ENCODE peak calls at places on chromosomes 11 and 22, in seven cellular contexts. S is H54; Z is myocyte; A is HT1080; T is prostate gland; P is HCEC 1CT; J is activated CD4-positive, alpha-beta T cell treated with anti-CD3 and anti-CD28 coated beads, Interleukin-2, amount 50 U/mL, for 1 hour. W is an unnamed sample.

GRCh38 chr22:39300198-39300830 is 19.1 kb downstream of the RPL3 start:
- DNase-seq in A (no peak), J (no peak), T (no peak), Z (no peak), S (no peak), P (no peak), W (no peak)

GRCh38 chr22:28832731-28833130 is 32.4 kb upstream of the XBP1 start:
- DNase-seq in A (no peak), J (no peak), T (no peak), Z (no peak), P (no peak), S (no peak), W (no peak)

GRCh38 chr11:115607621-115608191 is 103.5 kb upstream of the CADM1 start:
- DNase-seq in A (no peak), Z (peak), T (no peak), S (no peak), J (no peak), P (no peak), W (no peak)

GRCh38 chr22:23117275-23117674 is 24.5 kb downstream of the RSPH14 start:
- DNase-seq in A (no peak), J (no peak), P (no peak), T (no peak), Z (no peak), S (no peak), W (no peak)

GRCh38 chr11:106717222-106717621 is 301.1 kb downstream of the GUCY1A2 start:
- DNase-seq in P (no peak), S (no peak), Z (no peak), A (no peak), T (no peak), J (no peak), W (no peak)

GRCh38 chr11:134048028-134048427 is 20.8 kb upstream of the JAM3 start:
- DNase-seq in P (no peak), A (no peak), Z (no peak), S (no peak), T (no peak), J (no peak), W (no peak)

GRCh38 chr22:49292909-49293308 is 534.8 kb downstream of the BRD1 start:
- DNase-seq in A (no peak), J (no peak), Z (no peak), T (no peak), P (no peak), S (no peak), W (no peak)

GRCh38 chr11:113314389-113315301 is at the start of gene TTC12:
- DNase-seq in A (peak), J (peak), Z (peak), S (peak), T (peak), P (peak), W (peak)

GRCh38 chr11:78806214-78807004 is 231.7 kb upstream of the NARS2 start:
- DNase-seq in A (peak), J (no peak), P (no peak), T (no peak), Z (no peak), S (no peak), W (no peak)

GRCh38 chr11:119320593-119321524 is 3.9 kb upstream of the MCAM start:
- DNase-seq in S (no peak), Z (no peak), J (peak), P (peak), A (peak), T (no peak), W (no peak)

GRCh38 chr22:42277988-42278776 is 7.7 kb upstream of the TCF20 start:
- DNase-seq in J (no peak), S (no peak), Z (peak), A (no peak), T (no peak), P (no peak), W (no peak)

GRCh38 chr11:32615422-32615821 is 31.8 kb downstream of the EIF3M start:
- DNase-seq in T (no peak), P (peak), S (no peak), J (no peak), A (no peak), Z (peak), W (no peak)

GRCh38 chr11:83815736-83816135 is 529.6 kb upstream of the CCDC90B start:
- DNase-seq in J (no peak), A (peak), Z (no peak), P (no peak), T (no peak), S (no peak), W (no peak)

GRCh38 chr11:45028921-45029680 is 78.4 kb upstream of the TP53I11 start:
- DNase-seq in J (no peak), T (no peak), A (no peak), P (no peak), S (no peak), Z (no peak), W (no peak)

GRCh38 chr11:118625976-118626375 is 18.6 kb downstream of the PHLDB1 start:
- DNase-seq in J (no peak), S (no peak), P (no peak), Z (no peak), A (no peak), T (no peak), W (no peak)

GRCh38 chr11:22633354-22633902 is 7.8 kb upstream of the FANCF start:
- DNase-seq in J (no peak), T (no peak), S (no peak), P (no peak), Z (no peak), A (no peak), W (no peak)

GRCh38 chr11:1460396-1460795 is 26.2 kb downstream of the MOB2 start:
- DNase-seq in A (no peak), Z (no peak), T (peak), S (no peak), P (peak), J (no peak), W (no peak)

GRCh38 chr11:88208742-88209141 is 33.5 kb upstream of the RAB38 start:
- DNase-seq in A (no peak), P (no peak), Z (peak), S (no peak), J (no peak), T (no peak), W (no peak)

GRCh38 chr22:43253839-43254238 is 66.9 kb upstream of the TTLL12 start:
- DNase-seq in A (no peak), S (no peak), J (no peak), Z (no peak), P (no peak), T (no peak), W (no peak)